ENCODE peak calls at places on chromosome 19, in six cellular contexts. I, X, M, V, Z and G are unnamed samples.

GRCh38 chr19:3426433-3426832 is 53.9 kb downstream of the SMIM24 start:
- DNase-seq in I (no peak), X (no peak), M (no peak), V (no peak), Z (no peak), G (no peak)

GRCh38 chr19:8988204-8988603 is 22.0 kb downstream of the MUC16 start:
- DNase-seq in I (peak), X (no peak), M (no peak), V (no peak), Z (no peak), G (no peak)

GRCh38 chr19:29476528-29476927 is 49.3 kb upstream of the VSTM2B start:
- DNase-seq in I (no peak), X (no peak), M (no peak), V (no peak), Z (no peak), G (no peak)

GRCh38 chr19:42095814-42096230 is 19.9 kb downstream of the ZNF574 start:
- DNase-seq in I (peak), X (no peak), M (no peak), V (no peak), Z (peak), G (no peak)

GRCh38 chr19:41377977-41378707 is 1.8 kb downstream of the TMEM91 start:
- DNase-seq in I (peak), X (no peak), M (no peak), V (peak), Z (no peak), G (no peak)

GRCh38 chr19:28828276-28828870 is 384.6 kb downstream of the UQCRFS1 start:
- DNase-seq in I (no peak), X (no peak), M (no peak), V (no peak), Z (no peak), G (no peak)

GRCh38 chr19:41774515-41774980 is 19.2 kb downstream of the CEACAM6 start:
- DNase-seq in I (no peak), X (no peak), M (peak), V (peak), Z (no peak), G (peak)

GRCh38 chr19:43618921-43619261 is 538 bp downstream of the ZNF428 start:
- DNase-seq in I (no peak), X (peak), M (peak), V (peak), Z (no peak), G (no peak)